ENCODE peak calls at places on chromosomes 16 and 17, in five cellular contexts. N is GM12878, E is A549, S is K562, Z is HepG2. J is an unnamed sample.

GRCh38 chr17:9860851-9861250 is 35.1 kb downstream of the GLP2R start:
- DNase-seq in N (no peak), Z (no peak), S (no peak), E (no peak), J (no peak)

GRCh38 chr16:28951410-28951943 is 740 bp downstream of the NFATC2IP start:
- DNase-seq in N (no peak), Z (no peak), S (peak), E (no peak), J (no peak)

GRCh38 chr17:43651621-43652480 is 9.9 kb downstream of the MEOX1 start:
- DNase-seq in N (no peak), E (no peak), Z (no peak), S (no peak), J (no peak)

GRCh38 chr17:60664022-60664421 is 13.6 kb upstream of the BCAS3 start:
- DNase-seq in Z (no peak), E (no peak), N (no peak), S (no peak), J (no peak)

GRCh38 chr16:3168706-3169105 is 19.3 kb upstream of the OR1F1 start:
- DNase-seq in E (no peak), S (no peak), N (no peak), Z (no peak), J (no peak)

GRCh38 chr16:908526-909155 is 62.1 kb downstream of the LMF1 start:
- DNase-seq in Z (no peak), S (no peak), E (no peak), N (no peak), J (no peak)

GRCh38 chr17:21330436-21331160 is 45.6 kb upstream of the KCNJ12 start:
- DNase-seq in E (no peak), Z (no peak), N (no peak), S (no peak), J (no peak)

GRCh38 chr16:72976047-72976746 is 71.7 kb downstream of the ZFHX3 start:
- DNase-seq in E (no peak), S (no peak), Z (peak), N (no peak), J (no peak)

GRCh38 chr17:45579529-45580495 is 89.3 kb upstream of the PLEKHM1 start:
- DNase-seq in E (peak), S (peak), N (no peak), Z (no peak), J (no peak)

GRCh38 chr16:3965306-3965705 is 84.8 kb upstream of the CREBBP start:
- DNase-seq in N (no peak), E (no peak), Z (no peak), S (no peak), J (no peak)

GRCh38 chr16:31362476-31363405 is 7.8 kb downstream of the ITGAX start:
- DNase-seq in S (no peak), Z (no peak), E (no peak), N (no peak), J (no peak)

GRCh38 chr16:49833796-49834195 is 22.1 kb downstream of the ZNF423 start:
- DNase-seq in E (no peak), N (no peak), S (no peak), Z (no peak), J (peak)

GRCh38 chr17:6753565-6753964 is 2.3 kb upstream of the XAF1 start:
- DNase-seq in S (no peak), N (no peak), E (no peak), Z (no peak), J (no peak)

GRCh38 chr17:38465420-38466345 is 37.4 kb downstream of the ARHGAP23 start:
- DNase-seq in Z (no peak), E (peak), S (peak), N (no peak), J (peak)

GRCh38 chr17:43543300-43543699 is 2.8 kb downstream of the ETV4 start:
- DNase-seq in Z (no peak), S (no peak), N (no peak), E (no peak), J (no peak)

GRCh38 chr17:14942511-14943185 is 322.5 kb downstream of the PMP22 start:
- DNase-seq in N (no peak), E (peak), Z (no peak), S (no peak), J (no peak)

GRCh38 chr16:86773339-86773715 is 195.0 kb downstream of the FOXL1 start:
- DNase-seq in Z (no peak), E (no peak), S (no peak), N (no peak), J (no peak)

GRCh38 chr17:8060274-8060673 is 21.4 kb downstream of the ALOX15B start:
- DNase-seq in N (peak), Z (peak), S (peak), E (peak), J (peak)

GRCh38 chr16:63922563-63922962 is 1199.3 kb downstream of the CDH11 start:
- DNase-seq in E (no peak), Z (no peak), N (no peak), S (no peak), J (no peak)

GRCh38 chr16:88654363-88655052 is 3.7 kb upstream of the CYBA start:
- DNase-seq in N (no peak), Z (no peak), E (no peak), S (no peak), J (no peak)

GRCh38 chr17:29384901-29385300 is 5.3 kb upstream of the TAOK1 start:
- DNase-seq in Z (no peak), E (peak), S (no peak), N (no peak), J (no peak)

GRCh38 chr17:78006338-78006737 is 47.8 kb downstream of the TNRC6C start:
- DNase-seq in Z (no peak), E (no peak), S (no peak), N (no peak), J (no peak)

GRCh38 chr17:181213-182163 is at the start of gene DOC2B:
- DNase-seq in E (no peak), N (no peak), S (no peak), Z (no peak), J (peak)

GRCh38 chr17:178292-179065 is 3.0 kb downstream of the DOC2B start:
- DNase-seq in E (no peak), N (no peak), S (no peak), Z (no peak), J (peak)

GRCh38 chr17:179066-179432 is 2.4 kb downstream of the DOC2B start:
- DNase-seq in Z (no peak), E (no peak), N (no peak), S (no peak), J (peak)

GRCh38 chr17:180380-181212 is 854 bp downstream of the DOC2B start:
- DNase-seq in Z (no peak), N (no peak), E (no peak), S (no peak), J (peak)

GRCh38 chr17:179721-180379 is 1.6 kb downstream of the DOC2B start:
- DNase-seq in S (no peak), E (no peak), Z (no peak), N (no peak), J (peak)
- TF ChIP-seq REST in S (no peak), E (no peak), Z (no peak), N (no peak), J (no peak)

GRCh38 chr17:48588074-48588415 is 2.0 kb downstream of the HOXB3 start:
- DNase-seq in Z (no peak), E (no peak), N (no peak), S (no peak), J (no peak)

GRCh38 chr17:48589060-48589830 is 796 bp downstream of the HOXB3 start:
- DNase-seq in N (no peak), S (no peak), Z (no peak), E (no peak), J (no peak)

GRCh38 chr17:48586355-48586924 is 3.6 kb downstream of the HOXB3 start:
- DNase-seq in E (no peak), N (no peak), Z (no peak), S (no peak), J (no peak)

GRCh38 chr17:48588519-48588918 is 1.5 kb downstream of the HOXB3 start:
- DNase-seq in Z (no peak), E (no peak), N (no peak), S (no peak), J (no peak)

GRCh38 chr17:48587276-48588073 is 2.6 kb downstream of the HOXB3 start:
- DNase-seq in Z (no peak), E (peak), N (no peak), S (no peak), J (no peak)
- TF ChIP-seq SMC3 in Z (no peak), E (no peak), N (no peak), S (no peak), J (no peak)

GRCh38 chr17:2718150-2718938 is 6.8 kb upstream of the CLUH start:
- DNase-seq in S (no peak), E (no peak), N (no peak), Z (peak), J (no peak)
- TF ChIP-seq REST in S (no peak), E (no peak), N (no peak), Z (no peak), J (no peak)

DNA sequence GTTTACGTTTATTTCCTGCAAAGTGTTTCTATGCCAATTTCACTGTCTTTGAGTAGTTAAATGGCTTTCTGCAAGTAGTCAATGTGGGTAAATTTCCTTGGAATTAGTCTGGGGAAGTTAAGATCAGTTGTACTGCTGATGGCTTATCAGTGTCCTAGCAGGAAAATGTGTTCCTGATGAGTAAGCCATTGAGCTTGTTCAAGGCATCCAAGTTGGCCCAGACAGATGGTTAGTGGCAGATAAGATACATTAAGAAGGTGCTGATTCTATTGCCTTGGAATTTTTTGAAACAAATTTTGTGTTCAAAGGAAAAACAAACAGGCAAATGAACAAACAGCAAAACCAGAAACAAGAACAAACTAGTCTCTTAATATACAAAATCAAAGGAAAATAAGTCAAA is 258.4 kb downstream of the MAP2K6 start:
- DNase-seq in Z (no peak), E (peak), N (no peak), S (no peak), J (no peak)
- TF ChIP-seq SMC3 in Z (no peak), E (no peak), N (no peak), S (no peak), J (no peak)

GRCh38 chr16:13351651-13352217 is 450.3 kb downstream of the SHISA9 start:
- DNase-seq in Z (no peak), E (no peak), N (no peak), S (no peak), J (no peak)

GRCh38 chr16:13343981-13344380 is 442.6 kb downstream of the SHISA9 start:
- DNase-seq in Z (no peak), E (no peak), N (no peak), S (no peak), J (no peak)

GRCh38 chr16:13350000-13350399 is 448.6 kb downstream of the SHISA9 start:
- DNase-seq in E (no peak), Z (no peak), N (no peak), S (no peak), J (no peak)

GRCh38 chr16:13351222-13351621 is 449.8 kb downstream of the SHISA9 start:
- DNase-seq in N (no peak), Z (no peak), S (no peak), E (no peak), J (no peak)

GRCh38 chr16:13348416-13348815 is 447.0 kb downstream of the SHISA9 start:
- DNase-seq in E (no peak), S (peak), N (no peak), Z (no peak), J (no peak)
- TF ChIP-seq REST in E (no peak), S (no peak), N (no peak), Z (no peak), J (no peak)

GRCh38 chr16:8621221-8621571 is 302 bp upstream of the METTL22 start:
- DNase-seq in S (no peak), E (no peak), Z (no peak), N (no peak), J (no peak)

GRCh38 chr16:8625491-8626087 is 4.1 kb downstream of the METTL22 start:
- DNase-seq in E (no peak), N (no peak), S (no peak), Z (no peak), J (no peak)

GRCh38 chr16:8622315-8622656 is 788 bp downstream of the METTL22 start:
- DNase-seq in N (no peak), E (no peak), Z (no peak), S (peak), J (peak)

GRCh38 chr16:8621572-8622314 is at the start of gene METTL22:
- DNase-seq in Z (peak), S (peak), E (peak), N (peak), J (peak)

GRCh38 chr16:8623634-8624033 is 2.1 kb downstream of the METTL22 start:
- DNase-seq in S (no peak), N (no peak), E (no peak), Z (no peak), J (no peak)
- TF ChIP-seq SMC3 in S (no peak), N (no peak), E (no peak), Z (no peak), J (no peak)

GRCh38 chr17:31318298-31319190 is 2.9 kb downstream of the EVI2A start:
- DNase-seq in E (no peak), Z (no peak), N (peak), S (no peak), J (no peak)
- TF ChIP-seq REST in E (no peak), Z (no peak), N (no peak), S (no peak), J (no peak)

GRCh38 chr17:65158081-65158480 is 20.9 kb downstream of the RGS9 start:
- DNase-seq in N (no peak), S (no peak), Z (no peak), E (no peak), J (no peak)

GRCh38 chr17:65156185-65156834 is 19.1 kb downstream of the RGS9 start:
- DNase-seq in S (no peak), Z (no peak), E (no peak), N (no peak), J (no peak)

GRCh38 chr17:65156835-65157565 is 19.8 kb downstream of the RGS9 start:
- DNase-seq in S (no peak), Z (no peak), E (no peak), N (no peak), J (no peak)

GRCh38 chr17:65155622-65156021 is 18.5 kb downstream of the RGS9 start:
- DNase-seq in N (no peak), Z (no peak), S (no peak), E (no peak), J (no peak)

DNA sequence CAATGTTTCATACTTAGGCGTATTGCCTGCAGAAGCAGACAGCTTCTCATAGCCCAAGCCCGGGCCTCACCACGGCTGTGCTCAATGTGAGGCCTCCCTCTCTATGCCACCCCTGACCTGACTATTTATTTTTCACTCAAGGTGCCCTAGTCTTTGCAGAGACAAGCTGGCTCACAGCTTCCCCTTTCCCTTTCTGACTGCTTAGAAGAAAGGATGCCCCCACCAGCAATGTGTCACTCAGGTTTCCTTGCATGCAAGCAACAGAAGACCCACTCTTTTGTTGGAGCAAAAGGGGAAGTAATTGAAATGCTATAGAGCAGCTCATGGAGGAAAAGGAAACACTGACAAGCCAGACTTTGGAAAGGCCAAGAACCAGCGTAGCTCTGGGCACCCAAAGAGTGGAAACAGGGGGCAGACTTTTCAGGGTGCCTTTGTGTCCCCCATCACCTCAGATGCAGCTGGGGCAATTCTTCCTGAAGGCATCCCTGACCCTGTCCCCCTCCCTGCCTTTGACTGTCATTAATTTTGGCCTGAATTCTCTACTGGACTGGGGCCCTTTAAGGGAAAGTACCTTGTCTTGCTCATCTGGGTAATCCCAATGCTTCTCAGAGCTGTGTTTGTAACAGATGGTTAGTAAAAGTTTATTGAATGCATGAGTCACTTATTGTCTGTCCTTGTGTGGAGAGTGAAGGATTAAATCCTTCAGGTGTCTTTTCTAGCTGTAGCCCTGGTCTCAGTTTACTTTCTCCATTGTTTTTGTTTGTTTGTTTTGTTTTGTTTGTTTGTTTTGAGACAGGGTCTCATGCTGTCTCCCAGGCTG is 17.8 kb downstream of the RGS9 start:
- DNase-seq in N (no peak), Z (no peak), E (peak), S (no peak), J (no peak)
- TF ChIP-seq SMC3 in N (no peak), Z (no peak), E (no peak), S (no peak), J (no peak)

GRCh38 chr17:68351395-68351794 is 60.1 kb downstream of the ARSG start:
- DNase-seq in N (no peak), S (no peak), E (peak), Z (no peak), J (peak)
- TF ChIP-seq REST in N (no peak), S (no peak), E (no peak), Z (no peak), J (no peak)

J was measured in SK-N-SH.